ENCODE peak calls at places on chromosomes 7 and 10, in eight cellular contexts. One of them, this sample, is unnamed.

GRCh38 chr10:102593074-102593803 is 51.0 kb upstream of the TRIM8 start:
- DNase-seq in fibroblast of lung: peak
- DNase-seq in fibroblast of mammary gland: peak
- DNase-seq in AG04450: no peak
- DNase-seq in aorta: no peak
- DNase-seq in PC-9: no peak
- DNase-seq in brain microvascular endothelial cell: peak
- DNase-seq in NB4: peak
- DNase-seq in this sample: peak

GRCh38 chr10:482036-482435 is 207.4 kb downstream of the DIP2C start:
- DNase-seq in fibroblast of lung: no peak
- DNase-seq in fibroblast of mammary gland: no peak
- DNase-seq in AG04450: no peak
- DNase-seq in aorta: peak
- DNase-seq in PC-9: no peak
- DNase-seq in brain microvascular endothelial cell: no peak
- DNase-seq in NB4: no peak
- DNase-seq in this sample: no peak

GRCh38 chr7:5532520-5533335 is 109.1 kb upstream of the TNRC18 start:
- DNase-seq in fibroblast of lung: no peak
- DNase-seq in fibroblast of mammary gland: no peak
- DNase-seq in AG04450: no peak
- DNase-seq in aorta: peak
- DNase-seq in PC-9: peak
- DNase-seq in brain microvascular endothelial cell: no peak
- DNase-seq in NB4: peak
- DNase-seq in this sample: no peak

GRCh38 chr7:37952240-37952639 is 31.8 kb downstream of the EPDR1 start:
- DNase-seq in fibroblast of lung: no peak
- DNase-seq in fibroblast of mammary gland: no peak
- DNase-seq in AG04450: no peak
- DNase-seq in aorta: no peak
- DNase-seq in PC-9: no peak
- DNase-seq in brain microvascular endothelial cell: no peak
- DNase-seq in NB4: peak
- DNase-seq in this sample: no peak

GRCh38 chr7:121941836-121942235 is 68.9 kb downstream of the PTPRZ1 start:
- DNase-seq in fibroblast of lung: no peak
- DNase-seq in fibroblast of mammary gland: no peak
- DNase-seq in AG04450: no peak
- DNase-seq in aorta: no peak
- DNase-seq in PC-9: no peak
- DNase-seq in brain microvascular endothelial cell: no peak
- DNase-seq in NB4: no peak
- DNase-seq in this sample: no peak

GRCh38 chr7:124712017-124712416 is 53.6 kb downstream of the GPR37 start:
- DNase-seq in fibroblast of lung: no peak
- DNase-seq in fibroblast of mammary gland: no peak
- DNase-seq in AG04450: no peak
- DNase-seq in aorta: no peak
- DNase-seq in PC-9: no peak
- DNase-seq in brain microvascular endothelial cell: no peak
- DNase-seq in NB4: no peak
- DNase-seq in this sample: no peak

GRCh38 chr7:78578701-78579100 is 780.1 kb downstream of the PHTF2 start:
- DNase-seq in fibroblast of lung: no peak
- DNase-seq in fibroblast of mammary gland: no peak
- DNase-seq in AG04450: no peak
- DNase-seq in aorta: no peak
- DNase-seq in PC-9: no peak
- DNase-seq in brain microvascular endothelial cell: no peak
- DNase-seq in NB4: no peak
- DNase-seq in this sample: no peak

GRCh38 chr7:157140118-157140905 is 1.6 kb downstream of the UBE3C start:
- DNase-seq in fibroblast of lung: no peak
- DNase-seq in fibroblast of mammary gland: no peak
- DNase-seq in AG04450: no peak
- DNase-seq in aorta: no peak
- DNase-seq in PC-9: no peak
- DNase-seq in brain microvascular endothelial cell: peak
- DNase-seq in NB4: peak
- DNase-seq in this sample: no peak

GRCh38 chr10:33335800-33336605 is 1.5 kb upstream of the NRP1 start:
- DNase-seq in fibroblast of lung: peak
- DNase-seq in fibroblast of mammary gland: peak
- DNase-seq in AG04450: no peak
- DNase-seq in aorta: peak
- DNase-seq in PC-9: peak
- DNase-seq in brain microvascular endothelial cell: peak
- DNase-seq in NB4: peak
- DNase-seq in this sample: no peak

GRCh38 chr7:116801092-116801710 is 61.2 kb upstream of the CAPZA2 start:
- DNase-seq in fibroblast of lung: peak
- DNase-seq in fibroblast of mammary gland: peak
- DNase-seq in AG04450: no peak
- DNase-seq in aorta: no peak
- DNase-seq in PC-9: no peak
- DNase-seq in brain microvascular endothelial cell: peak
- DNase-seq in NB4: no peak
- DNase-seq in this sample: no peak

GRCh38 chr7:15891151-15891842 is 204.8 kb upstream of the MEOX2 start:
- DNase-seq in fibroblast of lung: peak
- DNase-seq in fibroblast of mammary gland: peak
- DNase-seq in AG04450: no peak
- DNase-seq in aorta: no peak
- DNase-seq in PC-9: no peak
- DNase-seq in brain microvascular endothelial cell: peak
- DNase-seq in NB4: no peak
- DNase-seq in this sample: peak

GRCh38 chr7:28793383-28793782 is 164.7 kb downstream of the TRIL start:
- DNase-seq in fibroblast of lung: no peak
- DNase-seq in fibroblast of mammary gland: peak
- DNase-seq in AG04450: no peak
- DNase-seq in aorta: no peak
- DNase-seq in PC-9: no peak
- DNase-seq in brain microvascular endothelial cell: no peak
- DNase-seq in NB4: no peak
- DNase-seq in this sample: no peak

GRCh38 chr10:24989867-24990266 is 26.1 kb downstream of the ENKUR start:
- DNase-seq in fibroblast of lung: peak
- DNase-seq in fibroblast of mammary gland: no peak
- DNase-seq in AG04450: no peak
- DNase-seq in aorta: no peak
- DNase-seq in PC-9: no peak
- DNase-seq in brain microvascular endothelial cell: no peak
- DNase-seq in NB4: no peak
- DNase-seq in this sample: no peak

GRCh38 chr7:142494021-142494420 is 236.2 kb upstream of the PRSS58 start:
- DNase-seq in fibroblast of lung: no peak
- DNase-seq in fibroblast of mammary gland: no peak
- DNase-seq in AG04450: no peak
- DNase-seq in aorta: no peak
- DNase-seq in PC-9: no peak
- DNase-seq in brain microvascular endothelial cell: no peak
- DNase-seq in NB4: no peak
- DNase-seq in this sample: no peak
- H3K4me3 ChIP-seq in fibroblast of lung: no peak
- H3K4me3 ChIP-seq in fibroblast of mammary gland: no peak
- H3K4me3 ChIP-seq in AG04450: no peak
- H3K4me3 ChIP-seq in aorta: no peak
- H3K4me3 ChIP-seq in PC-9: no peak
- H3K4me3 ChIP-seq in brain microvascular endothelial cell: no peak
- H3K4me3 ChIP-seq in NB4: no peak
- H3K4me3 ChIP-seq in this sample: no peak

GRCh38 chr10:109977382-109977806 is 30.4 kb upstream of the ADD3 start:
- DNase-seq in fibroblast of lung: peak
- DNase-seq in fibroblast of mammary gland: no peak
- DNase-seq in AG04450: no peak
- DNase-seq in aorta: peak
- DNase-seq in PC-9: no peak
- DNase-seq in brain microvascular endothelial cell: peak
- DNase-seq in NB4: no peak
- DNase-seq in this sample: no peak
- H3K4me3 ChIP-seq in fibroblast of lung: no peak
- H3K4me3 ChIP-seq in fibroblast of mammary gland: no peak
- H3K4me3 ChIP-seq in AG04450: no peak
- H3K4me3 ChIP-seq in aorta: no peak
- H3K4me3 ChIP-seq in PC-9: no peak
- H3K4me3 ChIP-seq in brain microvascular endothelial cell: no peak
- H3K4me3 ChIP-seq in NB4: no peak
- H3K4me3 ChIP-seq in this sample: no peak

GRCh38 chr7:94393251-94393758 is 1.4 kb upstream of the COL1A2 start:
- DNase-seq in fibroblast of lung: peak
- DNase-seq in fibroblast of mammary gland: peak
- DNase-seq in AG04450: no peak
- DNase-seq in aorta: peak
- DNase-seq in PC-9: no peak
- DNase-seq in brain microvascular endothelial cell: peak
- DNase-seq in NB4: no peak
- DNase-seq in this sample: no peak

GRCh38 chr7:94392391-94392782 is 2.3 kb upstream of the COL1A2 start:
- DNase-seq in fibroblast of lung: no peak
- DNase-seq in fibroblast of mammary gland: peak
- DNase-seq in AG04450: no peak
- DNase-seq in aorta: no peak
- DNase-seq in PC-9: no peak
- DNase-seq in brain microvascular endothelial cell: no peak
- DNase-seq in NB4: no peak
- DNase-seq in this sample: no peak

GRCh38 chr7:94394058-94394398 is 667 bp upstream of the COL1A2 start:
- DNase-seq in fibroblast of lung: peak
- DNase-seq in fibroblast of mammary gland: peak
- DNase-seq in AG04450: peak
- DNase-seq in aorta: no peak
- DNase-seq in PC-9: no peak
- DNase-seq in brain microvascular endothelial cell: no peak
- DNase-seq in NB4: no peak
- DNase-seq in this sample: no peak

GRCh38 chr7:94389381-94389780 is 5.3 kb upstream of the COL1A2 start:
- DNase-seq in fibroblast of lung: no peak
- DNase-seq in fibroblast of mammary gland: peak
- DNase-seq in AG04450: no peak
- DNase-seq in aorta: no peak
- DNase-seq in PC-9: no peak
- DNase-seq in brain microvascular endothelial cell: no peak
- DNase-seq in NB4: no peak
- DNase-seq in this sample: no peak

GRCh38 chr7:94391716-94392390 is 2.8 kb upstream of the COL1A2 start:
- DNase-seq in fibroblast of lung: peak
- DNase-seq in fibroblast of mammary gland: peak
- DNase-seq in AG04450: peak
- DNase-seq in aorta: peak
- DNase-seq in PC-9: no peak
- DNase-seq in brain microvascular endothelial cell: peak
- DNase-seq in NB4: no peak
- DNase-seq in this sample: peak
- H3K4me3 ChIP-seq in fibroblast of lung: peak
- H3K4me3 ChIP-seq in fibroblast of mammary gland: no peak
- H3K4me3 ChIP-seq in AG04450: peak
- H3K4me3 ChIP-seq in aorta: no peak
- H3K4me3 ChIP-seq in PC-9: no peak
- H3K4me3 ChIP-seq in brain microvascular endothelial cell: no peak
- H3K4me3 ChIP-seq in NB4: no peak
- H3K4me3 ChIP-seq in this sample: no peak

DNA sequence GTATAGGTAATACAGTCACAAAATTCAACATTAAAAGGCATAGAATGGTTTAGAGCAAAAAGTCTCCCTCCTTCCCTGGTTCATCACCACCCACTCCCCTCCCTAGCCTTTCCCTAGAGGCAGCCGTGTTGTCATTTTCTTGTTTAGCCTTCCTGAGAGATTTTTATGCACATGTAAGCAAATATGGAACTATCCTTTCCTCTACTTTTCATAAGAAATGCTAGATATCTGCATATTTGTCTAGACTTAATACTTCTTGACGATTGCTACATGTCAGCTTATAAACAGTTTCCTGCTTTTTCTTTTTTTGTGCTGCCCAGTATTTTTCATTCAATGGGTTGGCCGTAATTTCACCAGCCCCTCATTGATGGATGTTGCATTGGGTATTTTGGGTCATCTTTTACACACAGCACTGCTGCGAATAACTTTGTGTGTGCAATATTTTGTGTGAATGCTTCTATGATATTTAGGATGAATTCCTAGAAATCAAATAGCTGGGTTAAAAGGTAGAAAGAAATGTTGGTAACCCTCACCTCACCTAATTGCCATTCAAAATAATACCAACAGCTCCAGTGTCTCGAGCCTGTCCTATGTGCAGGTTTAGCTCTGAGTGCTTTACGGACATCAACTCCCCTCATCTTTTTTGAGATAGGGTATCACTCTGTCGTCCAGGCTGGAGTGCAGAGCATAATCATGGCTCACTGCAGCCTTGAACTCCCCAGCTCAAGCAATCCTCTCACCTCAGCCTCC is 6.9 kb downstream of the IRF5 start:
- DNase-seq in fibroblast of lung: no peak
- DNase-seq in fibroblast of mammary gland: no peak
- DNase-seq in AG04450: no peak
- DNase-seq in aorta: no peak
- DNase-seq in PC-9: no peak
- DNase-seq in brain microvascular endothelial cell: no peak
- DNase-seq in NB4: no peak
- DNase-seq in this sample: no peak
- H3K4me3 ChIP-seq in fibroblast of lung: no peak
- H3K4me3 ChIP-seq in fibroblast of mammary gland: no peak
- H3K4me3 ChIP-seq in AG04450: no peak
- H3K4me3 ChIP-seq in aorta: no peak
- H3K4me3 ChIP-seq in PC-9: no peak
- H3K4me3 ChIP-seq in brain microvascular endothelial cell: no peak
- H3K4me3 ChIP-seq in NB4: no peak
- H3K4me3 ChIP-seq in this sample: no peak

GRCh38 chr10:110495731-110496552 is 1.8 kb upstream of the DUSP5 start:
- DNase-seq in fibroblast of lung: peak
- DNase-seq in fibroblast of mammary gland: peak
- DNase-seq in AG04450: peak
- DNase-seq in aorta: peak
- DNase-seq in PC-9: peak
- DNase-seq in brain microvascular endothelial cell: peak
- DNase-seq in NB4: no peak
- DNase-seq in this sample: peak
- H3K4me3 ChIP-seq in fibroblast of lung: peak
- H3K4me3 ChIP-seq in fibroblast of mammary gland: peak
- H3K4me3 ChIP-seq in AG04450: peak
- H3K4me3 ChIP-seq in aorta: no peak
- H3K4me3 ChIP-seq in PC-9: peak
- H3K4me3 ChIP-seq in brain microvascular endothelial cell: peak
- H3K4me3 ChIP-seq in NB4: no peak
- H3K4me3 ChIP-seq in this sample: peak

DNA sequence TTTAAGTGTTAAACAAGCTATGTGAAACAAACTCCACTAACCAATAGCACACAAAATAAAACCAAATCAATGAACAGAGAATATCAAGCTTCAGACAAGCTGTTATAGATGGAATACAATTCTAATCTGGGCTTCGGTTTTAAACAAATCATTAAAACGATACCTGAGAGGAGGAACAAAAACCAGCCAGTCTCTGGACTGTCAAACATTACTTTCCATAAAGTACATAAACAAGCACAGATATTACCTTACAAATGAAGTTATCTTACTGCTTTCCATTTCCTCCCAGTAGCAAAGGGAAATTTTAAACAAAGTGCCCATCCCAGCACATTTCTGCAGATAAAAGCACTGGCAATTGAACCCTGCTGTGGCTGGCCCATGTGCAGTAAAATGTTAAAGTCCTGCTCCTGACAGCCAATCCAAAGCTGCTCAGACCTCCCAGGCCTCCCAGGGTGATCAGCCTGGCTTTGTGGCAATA is 128.0 kb downstream of the NRCAM start:
- DNase-seq in fibroblast of lung: no peak
- DNase-seq in fibroblast of mammary gland: no peak
- DNase-seq in AG04450: no peak
- DNase-seq in aorta: no peak
- DNase-seq in PC-9: no peak
- DNase-seq in brain microvascular endothelial cell: no peak
- DNase-seq in NB4: no peak
- DNase-seq in this sample: no peak
- H3K4me3 ChIP-seq in fibroblast of lung: no peak
- H3K4me3 ChIP-seq in fibroblast of mammary gland: no peak
- H3K4me3 ChIP-seq in AG04450: no peak
- H3K4me3 ChIP-seq in aorta: no peak
- H3K4me3 ChIP-seq in PC-9: no peak
- H3K4me3 ChIP-seq in brain microvascular endothelial cell: no peak
- H3K4me3 ChIP-seq in NB4: no peak
- H3K4me3 ChIP-seq in this sample: no peak

This sample was measured in BJ.